ENCODE peak calls at places on chromosomes 11 and 22, in five cellular contexts. One of them, this sample, is unnamed.

GRCh38 chr11:110776091-110776490 is 63.9 kb upstream of the ARHGAP20 start:
- DNase-seq in brain microvascular endothelial cell: no peak
- DNase-seq in dorsolateral prefrontal cortex: no peak
- DNase-seq in keratinocyte: no peak
- DNase-seq in upper lobe of right lung: no peak
- DNase-seq in this sample: no peak

GRCh38 chr11:131624526-131624925 is 254.1 kb downstream of the NTM start:
- DNase-seq in brain microvascular endothelial cell: no peak
- DNase-seq in dorsolateral prefrontal cortex: no peak
- DNase-seq in keratinocyte: no peak
- DNase-seq in upper lobe of right lung: no peak
- DNase-seq in this sample: no peak

GRCh38 chr11:66782726-66783125 is 53.7 kb upstream of the SPTBN2 start:
- DNase-seq in brain microvascular endothelial cell: no peak
- DNase-seq in dorsolateral prefrontal cortex: no peak
- DNase-seq in keratinocyte: no peak
- DNase-seq in upper lobe of right lung: no peak
- DNase-seq in this sample: no peak

GRCh38 chr22:27170491-27170890 is 513.1 kb downstream of the MIAT start:
- DNase-seq in brain microvascular endothelial cell: peak
- DNase-seq in dorsolateral prefrontal cortex: no peak
- DNase-seq in keratinocyte: no peak
- DNase-seq in upper lobe of right lung: no peak
- DNase-seq in this sample: no peak

GRCh38 chr22:23305922-23306374 is 125.6 kb downstream of the BCR start:
- DNase-seq in brain microvascular endothelial cell: peak
- DNase-seq in dorsolateral prefrontal cortex: peak
- DNase-seq in keratinocyte: no peak
- DNase-seq in upper lobe of right lung: peak
- DNase-seq in this sample: peak

GRCh38 chr11:121024989-121025388 is 1.1 kb downstream of the TBCEL start:
- DNase-seq in brain microvascular endothelial cell: no peak
- DNase-seq in dorsolateral prefrontal cortex: no peak
- DNase-seq in keratinocyte: peak
- DNase-seq in upper lobe of right lung: no peak
- DNase-seq in this sample: no peak

GRCh38 chr22:39039306-39040126 is 1.1 kb upstream of the APOBEC3F start:
- DNase-seq in brain microvascular endothelial cell: no peak
- DNase-seq in dorsolateral prefrontal cortex: no peak
- DNase-seq in keratinocyte: no peak
- DNase-seq in upper lobe of right lung: no peak
- DNase-seq in this sample: no peak

GRCh38 chr11:30346068-30346688 is 23.3 kb downstream of the ARL14EP start:
- DNase-seq in brain microvascular endothelial cell: peak
- DNase-seq in dorsolateral prefrontal cortex: no peak
- DNase-seq in keratinocyte: no peak
- DNase-seq in upper lobe of right lung: no peak
- DNase-seq in this sample: no peak

GRCh38 chr11:47611240-47611863 is 17.1 kb upstream of the C1QTNF4 start:
- DNase-seq in brain microvascular endothelial cell: no peak
- DNase-seq in dorsolateral prefrontal cortex: no peak
- DNase-seq in keratinocyte: no peak
- DNase-seq in upper lobe of right lung: no peak
- DNase-seq in this sample: no peak

GRCh38 chr11:110196241-110196754 is 100.1 kb downstream of the RDX start:
- DNase-seq in brain microvascular endothelial cell: peak
- DNase-seq in dorsolateral prefrontal cortex: no peak
- DNase-seq in keratinocyte: peak
- DNase-seq in upper lobe of right lung: no peak
- DNase-seq in this sample: no peak

GRCh38 chr22:21938906-21939305 is 13.7 kb downstream of the PPM1F start:
- DNase-seq in brain microvascular endothelial cell: no peak
- DNase-seq in dorsolateral prefrontal cortex: no peak
- DNase-seq in keratinocyte: no peak
- DNase-seq in upper lobe of right lung: no peak
- DNase-seq in this sample: no peak

GRCh38 chr11:124736738-124737137 is 3.0 kb upstream of the NRGN start:
- DNase-seq in brain microvascular endothelial cell: no peak
- DNase-seq in dorsolateral prefrontal cortex: no peak
- DNase-seq in keratinocyte: no peak
- DNase-seq in upper lobe of right lung: no peak
- DNase-seq in this sample: no peak

GRCh38 chr11:36427079-36427478 is 83.0 kb downstream of the TRAF6 start:
- DNase-seq in brain microvascular endothelial cell: no peak
- DNase-seq in dorsolateral prefrontal cortex: no peak
- DNase-seq in keratinocyte: no peak
- DNase-seq in upper lobe of right lung: no peak
- DNase-seq in this sample: no peak

GRCh38 chr11:112877561-112877960 is 83.7 kb upstream of the NCAM1 start:
- DNase-seq in brain microvascular endothelial cell: no peak
- DNase-seq in dorsolateral prefrontal cortex: no peak
- DNase-seq in keratinocyte: no peak
- DNase-seq in upper lobe of right lung: no peak
- DNase-seq in this sample: no peak

This sample was measured in kidney.